ENCODE peak calls at places on chromosomes 5 and 9, in eight cellular contexts. E is astrocyte, X is tibial artery, M is A549, K is IMR-90, A is AG04450, R is aorta, P is PC-9. U is an unnamed sample.

GRCh38 chr9:23606107-23606506 is 219.9 kb downstream of the ELAVL2 start:
- DNase-seq in E (no peak), X (no peak), M (no peak), K (no peak), A (no peak), R (no peak), P (no peak), U (peak)

GRCh38 chr5:19401032-19401431 is 587.0 kb downstream of the CDH18 start:
- DNase-seq in E (no peak), X (no peak), M (no peak), K (no peak), A (no peak), R (no peak), P (no peak), U (no peak)

GRCh38 chr5:66987949-66988838 is 208.4 kb downstream of the CD180 start:
- DNase-seq in E (no peak), X (no peak), M (peak), K (peak), A (no peak), R (no peak), P (no peak), U (no peak)

GRCh38 chr5:29949301-29949872 is 1244.1 kb upstream of the CDH6 start:
- DNase-seq in E (no peak), X (no peak), M (no peak), K (no peak), A (no peak), R (no peak), P (no peak), U (no peak)

GRCh38 chr9:101417977-101418376 is 17.6 kb downstream of the ALDOB start:
- DNase-seq in E (no peak), X (no peak), M (no peak), K (no peak), A (no peak), R (no peak), P (no peak), U (no peak)

GRCh38 chr9:134034215-134035040 is 9.1 kb downstream of the BRD3OS start:
- DNase-seq in E (no peak), X (no peak), M (no peak), K (no peak), A (no peak), R (no peak), P (no peak), U (no peak)

GRCh38 chr9:71608825-71609452 is 159.4 kb downstream of the CEMIP2 start:
- DNase-seq in E (peak), X (no peak), M (no peak), K (peak), A (no peak), R (no peak), P (peak), U (no peak)

GRCh38 chr5:164959761-164960160 is 1454.3 kb downstream of the MAT2B start:
- DNase-seq in E (no peak), X (no peak), M (no peak), K (no peak), A (no peak), R (no peak), P (no peak), U (no peak)

GRCh38 chr5:97550164-97550563 is 367.1 kb upstream of the RIOK2 start:
- DNase-seq in E (peak), X (no peak), M (no peak), K (peak), A (no peak), R (no peak), P (no peak), U (peak)

GRCh38 chr5:37849641-37850040 is 9.8 kb upstream of the GDNF start:
- DNase-seq in E (no peak), X (no peak), M (no peak), K (no peak), A (no peak), R (no peak), P (no peak), U (no peak)

GRCh38 chr5:176180339-176180738 is 57.9 kb upstream of the SIMC1 start:
- DNase-seq in E (no peak), X (no peak), M (no peak), K (peak), A (no peak), R (no peak), P (no peak), U (no peak)

GRCh38 chr5:102863764-102864560 is 108.9 kb downstream of the PAM start:
- DNase-seq in E (no peak), X (no peak), M (no peak), K (peak), A (no peak), R (no peak), P (no peak), U (no peak)
- H3K27ac ChIP-seq in E (no peak), X (peak), M (no peak), K (no peak), A (no peak), R (no peak), P (no peak), U (no peak)

GRCh38 chr5:65062684-65063083 is 294.0 kb downstream of the CWC27 start:
- DNase-seq in E (peak), X (peak), M (peak), K (peak), A (peak), R (peak), P (no peak), U (peak)
- H3K27ac ChIP-seq in E (peak), X (peak), M (peak), K (peak), A (peak), R (peak), P (no peak), U (peak)

DNA sequence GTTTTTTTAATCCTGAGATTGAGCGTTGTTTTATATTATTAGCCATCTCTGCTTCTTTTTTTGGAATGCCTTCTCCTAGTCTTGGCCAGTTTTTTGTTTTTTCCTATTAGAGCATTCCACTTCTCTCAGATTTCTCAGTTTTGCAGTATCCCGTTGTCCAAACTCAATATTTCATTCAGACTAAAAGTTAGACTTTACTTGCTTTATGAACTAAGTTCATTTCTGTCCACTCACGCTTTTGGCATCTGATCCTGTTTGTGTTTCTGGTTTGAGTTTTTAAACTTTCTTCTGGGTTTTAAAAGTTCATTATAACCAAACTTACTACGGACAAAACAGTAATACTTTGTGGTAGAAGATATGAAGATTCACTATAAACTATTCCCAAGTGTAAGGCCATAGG is 288.3 kb upstream of the MPDZ start:
- DNase-seq in E (no peak), X (no peak), M (no peak), K (no peak), A (no peak), R (no peak), P (no peak), U (no peak)
- H3K27ac ChIP-seq in E (no peak), X (peak), M (no peak), K (no peak), A (no peak), R (no peak), P (no peak), U (no peak)

GRCh38 chr5:6455571-6456200 is 7.0 kb downstream of the UBE2QL1 start:
- DNase-seq in E (no peak), X (peak), M (no peak), K (no peak), A (no peak), R (no peak), P (no peak), U (no peak)

GRCh38 chr5:6454628-6455053 is 6.0 kb downstream of the UBE2QL1 start:
- DNase-seq in E (no peak), X (peak), M (no peak), K (no peak), A (no peak), R (no peak), P (no peak), U (no peak)

GRCh38 chr5:6456766-6457370 is 8.2 kb downstream of the UBE2QL1 start:
- DNase-seq in E (no peak), X (no peak), M (no peak), K (no peak), A (no peak), R (no peak), P (no peak), U (no peak)

GRCh38 chr5:6452622-6453504 is 4.2 kb downstream of the UBE2QL1 start:
- DNase-seq in E (no peak), X (no peak), M (no peak), K (no peak), A (no peak), R (no peak), P (no peak), U (no peak)

GRCh38 chr5:6453937-6454560 is 5.4 kb downstream of the UBE2QL1 start:
- DNase-seq in E (no peak), X (no peak), M (no peak), K (no peak), A (no peak), R (no peak), P (no peak), U (no peak)
- H3K27ac ChIP-seq in E (no peak), X (peak), M (no peak), K (no peak), A (no peak), R (no peak), P (no peak), U (no peak)

GRCh38 chr9:33377089-33377715 is 25.2 kb downstream of the AQP7 start:
- DNase-seq in E (no peak), X (no peak), M (no peak), K (no peak), A (no peak), R (no peak), P (no peak), U (no peak)

GRCh38 chr9:33375841-33376321 is 26.5 kb downstream of the AQP7 start:
- DNase-seq in E (no peak), X (no peak), M (no peak), K (no peak), A (no peak), R (no peak), P (no peak), U (no peak)

GRCh38 chr9:33374190-33374589 is 28.2 kb downstream of the AQP7 start:
- DNase-seq in E (no peak), X (no peak), M (no peak), K (no peak), A (no peak), R (no peak), P (no peak), U (no peak)

GRCh38 chr9:33374634-33375237 is 27.6 kb downstream of the AQP7 start:
- DNase-seq in E (peak), X (peak), M (peak), K (peak), A (peak), R (peak), P (peak), U (peak)

DNA sequence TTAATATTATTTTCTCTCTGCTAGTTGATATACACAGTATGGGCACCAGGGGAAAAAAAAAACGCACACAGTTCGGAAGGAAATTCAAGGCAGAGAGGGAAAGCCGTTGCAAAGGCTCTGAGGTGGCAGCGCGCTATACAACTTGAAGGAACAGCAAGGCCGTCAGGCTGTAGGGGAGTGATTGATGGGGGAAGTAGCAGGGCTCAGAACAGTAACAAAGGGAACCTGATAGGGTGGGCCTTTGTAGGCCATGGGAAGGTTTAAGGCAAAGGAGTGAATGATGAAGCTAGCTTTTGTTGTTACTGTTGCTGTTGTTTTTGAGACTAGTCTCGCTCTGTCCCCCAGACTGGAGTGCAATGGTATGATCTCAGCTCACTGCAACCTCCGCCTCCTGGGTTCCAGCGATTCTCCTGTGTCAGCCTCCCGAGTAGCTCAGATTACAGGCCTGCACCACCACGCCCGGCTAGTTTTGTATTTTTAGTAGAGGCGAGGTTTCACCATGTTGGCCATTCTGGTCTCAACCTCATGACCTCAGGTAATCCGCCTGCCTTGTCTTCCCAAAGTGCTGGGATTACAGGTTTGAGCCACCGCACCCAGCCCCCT is 27.0 kb downstream of the AQP7 start:
- DNase-seq in E (peak), X (no peak), M (no peak), K (peak), A (no peak), R (no peak), P (no peak), U (no peak)
- H3K27ac ChIP-seq in E (no peak), X (no peak), M (peak), K (no peak), A (peak), R (peak), P (no peak), U (no peak)

GRCh38 chr5:151680944-151681427 is 5.7 kb downstream of the SPARC start:
- DNase-seq in E (peak), X (peak), M (no peak), K (peak), A (no peak), R (no peak), P (no peak), U (no peak)

GRCh38 chr5:151678146-151678545 is 8.6 kb downstream of the SPARC start:
- DNase-seq in E (peak), X (no peak), M (no peak), K (peak), A (no peak), R (no peak), P (no peak), U (no peak)

GRCh38 chr5:151679421-151680155 is 7.1 kb downstream of the SPARC start:
- DNase-seq in E (no peak), X (peak), M (no peak), K (no peak), A (no peak), R (no peak), P (no peak), U (no peak)

GRCh38 chr5:151676719-151677118 is 10.0 kb downstream of the SPARC start:
- DNase-seq in E (no peak), X (no peak), M (no peak), K (no peak), A (no peak), R (no peak), P (no peak), U (no peak)

GRCh38 chr5:151678713-151679112 is 8.0 kb downstream of the SPARC start:
- DNase-seq in E (peak), X (no peak), M (no peak), K (peak), A (no peak), R (no peak), P (no peak), U (no peak)
- H3K27ac ChIP-seq in E (peak), X (peak), M (no peak), K (peak), A (peak), R (peak), P (no peak), U (no peak)